ENCODE peak calls at places on chromosomes 2 and 18, in six cellular contexts. Z, K, U, I, T and L are unnamed samples.

GRCh38 chr2:71696381-71696780 is 243.0 kb downstream of the DYSF start:
- DNase-seq in T (no peak), Z (no peak), U (no peak), I (no peak), K (no peak), L (no peak)

GRCh38 chr2:216696751-216697560 is 1.6 kb upstream of the IGFBP5 start:
- DNase-seq in K (no peak), T (peak), I (peak), U (no peak), Z (no peak), L (no peak)

GRCh38 chr18:41378628-41379027 is 576.4 kb upstream of the PIK3C3 start:
- DNase-seq in Z (peak), U (no peak), K (no peak), T (peak), I (peak), L (no peak)

GRCh38 chr2:83665894-83666293 is 793.2 kb downstream of the SUCLG1 start:
- DNase-seq in Z (no peak), I (peak), K (peak), U (no peak), T (peak), L (no peak)

GRCh38 chr2:188788621-188789020 is 185.6 kb upstream of the COL3A1 start:
- DNase-seq in T (peak), Z (no peak), I (peak), U (no peak), K (no peak), L (no peak)

GRCh38 chr2:28927469-28927868 is 33.0 kb downstream of the WDR43 start:
- DNase-seq in K (no peak), Z (no peak), I (no peak), U (no peak), T (no peak), L (no peak)

GRCh38 chr2:108267117-108267516 is 21.6 kb upstream of the SULT1C2 start:
- DNase-seq in U (no peak), K (peak), I (peak), Z (peak), T (peak), L (no peak)

GRCh38 chr18:42298744-42299685 is 344.0 kb downstream of the PIK3C3 start:
- DNase-seq in T (peak), Z (peak), I (peak), K (peak), U (peak), L (peak)

GRCh38 chr2:46091004-46091403 is 206.2 kb upstream of the EPAS1 start:
- DNase-seq in T (no peak), K (no peak), Z (no peak), I (no peak), U (no peak), L (no peak)

GRCh38 chr18:61738488-61738887 is 154.3 kb downstream of the RNF152 start:
- DNase-seq in Z (no peak), T (peak), I (peak), U (no peak), K (no peak), L (no peak)

GRCh38 chr2:169476459-169476858 is 2.8 kb upstream of the BBS5 start:
- DNase-seq in I (peak), K (no peak), U (no peak), Z (no peak), T (peak), L (no peak)

GRCh38 chr2:70928366-70928765 is 7.3 kb upstream of the ATP6V1B1 start:
- DNase-seq in K (no peak), I (no peak), U (no peak), Z (no peak), T (no peak), L (no peak)

GRCh38 chr18:59218018-59218417 is 1.9 kb upstream of the GRP start:
- DNase-seq in T (no peak), I (no peak), K (no peak), U (no peak), Z (no peak), L (no peak)

GRCh38 chr2:158391876-158392275 is 64.7 kb downstream of the CCDC148 start:
- DNase-seq in K (no peak), I (peak), Z (no peak), U (no peak), T (peak), L (no peak)

GRCh38 chr18:57970356-57971095 is 73.5 kb upstream of the NEDD4L start:
- DNase-seq in I (no peak), K (no peak), U (no peak), T (no peak), Z (no peak), L (no peak)

GRCh38 chr2:240926516-240927389 is 20.6 kb downstream of the CROCC2 start:
- DNase-seq in K (no peak), I (peak), T (peak), U (no peak), Z (no peak), L (no peak)

GRCh38 chr2:795245-796041 is 118.2 kb upstream of the TMEM18 start:
- DNase-seq in U (no peak), Z (no peak), K (no peak), I (no peak), T (no peak), L (no peak)

GRCh38 chr2:108927936-108928659 is 60.9 kb downstream of the EDAR start:
- DNase-seq in I (peak), Z (peak), K (no peak), U (no peak), T (peak), L (peak)

GRCh38 chr2:157898591-157898996 is 22.5 kb upstream of the ACVR1 start:
- DNase-seq in Z (peak), T (peak), U (peak), I (peak), K (peak), L (peak)

GRCh38 chr2:138122891-138123290 is 158.6 kb downstream of the HNMT start:
- DNase-seq in K (no peak), Z (no peak), U (no peak), T (no peak), I (peak), L (no peak)

GRCh38 chr18:77000527-77000926 is 132.1 kb downstream of the MBP start:
- DNase-seq in U (no peak), Z (no peak), I (peak), T (peak), K (no peak), L (no peak)

GRCh38 chr2:69143726-69144360 is 130.9 kb downstream of the ANTXR1 start:
- DNase-seq in Z (no peak), I (peak), K (no peak), U (no peak), T (peak), L (no peak)

GRCh38 chr2:204604061-204604460 is 58.8 kb downstream of the PARD3B start:
- DNase-seq in I (peak), K (peak), T (peak), Z (no peak), U (peak), L (no peak)

GRCh38 chr2:242059566-242059965 is 190.0 kb downstream of the RTP5 start:
- DNase-seq in Z (no peak), U (no peak), I (no peak), K (no peak), T (no peak), L (no peak)

DNA sequence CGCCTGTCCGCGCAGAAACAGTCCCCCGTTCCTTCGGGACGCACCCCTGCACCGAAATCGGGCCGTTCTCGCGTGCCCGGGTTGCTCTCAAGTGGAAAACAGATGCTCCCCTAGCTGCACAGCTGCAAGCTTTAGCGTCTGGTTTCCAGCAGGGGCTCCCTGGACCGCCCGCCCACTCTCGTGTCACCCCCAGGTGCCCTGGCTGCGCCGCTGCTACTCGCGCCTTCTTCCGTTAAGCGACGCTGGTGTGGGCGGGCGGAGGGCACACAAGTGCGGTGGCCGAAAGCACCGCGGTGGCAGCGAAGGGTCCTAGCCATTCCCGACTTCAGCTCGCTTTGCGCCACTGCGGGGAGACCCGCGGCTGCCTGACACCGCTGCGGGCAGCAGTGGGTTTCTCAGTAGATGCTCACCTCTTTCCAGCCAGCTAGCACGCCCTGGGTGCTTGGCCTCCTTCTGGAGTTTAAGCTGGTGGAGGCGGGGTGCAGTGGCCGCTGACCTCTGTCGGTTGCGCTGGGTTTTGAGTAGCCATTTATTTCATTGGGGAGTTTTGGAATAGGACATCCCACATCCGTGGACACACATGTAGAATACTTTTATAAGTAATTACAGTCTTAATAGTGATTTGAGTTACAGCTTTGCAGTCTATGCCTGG is 806 bp downstream of the ZNF407 start:
- DNase-seq in Z (no peak), U (no peak), K (no peak), I (peak), T (peak), L (no peak)
- TF ChIP-seq CTCF in Z (peak), U (peak), K (peak), I (peak), T (peak), L (no peak)

DNA sequence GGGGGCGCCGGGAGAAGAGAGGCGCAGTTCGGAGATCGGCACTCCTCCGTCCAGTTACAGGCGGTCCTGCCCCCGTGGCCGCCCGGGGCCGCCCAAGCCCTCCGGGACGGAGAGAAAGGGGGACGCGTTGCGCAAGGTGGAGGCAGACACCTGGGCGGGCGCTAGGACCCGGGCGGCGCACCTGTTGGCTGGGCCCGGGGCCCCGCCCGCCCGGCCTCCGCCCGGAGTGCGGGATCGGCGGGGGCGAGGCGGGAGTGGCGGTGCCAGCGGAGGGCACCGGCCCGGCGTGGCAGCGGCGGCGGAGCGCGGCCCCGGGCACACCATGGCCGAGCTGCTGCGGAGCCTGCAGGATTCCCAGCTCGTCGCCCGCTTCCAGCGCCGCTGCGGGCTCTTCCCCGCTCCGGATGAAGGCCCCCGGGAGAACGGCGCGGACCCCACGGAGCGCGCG is at the start of gene SGPP2:
- DNase-seq in K (no peak), I (no peak), Z (no peak), T (no peak), U (no peak), L (no peak)
- H3K4me3 ChIP-seq in K (no peak), I (no peak), Z (no peak), T (no peak), U (no peak), L (no peak)

GRCh38 chr2:42225573-42225972 is 56.4 kb downstream of the EML4 start:
- DNase-seq in K (no peak), T (no peak), I (no peak), Z (no peak), U (no peak), L (no peak)

GRCh38 chr2:42227491-42227890 is 58.3 kb downstream of the EML4 start:
- DNase-seq in U (no peak), K (no peak), Z (no peak), T (no peak), I (no peak), L (no peak)

GRCh38 chr2:42223067-42223636 is 54.0 kb downstream of the EML4 start:
- DNase-seq in I (no peak), K (no peak), Z (no peak), T (no peak), U (no peak), L (no peak)

GRCh38 chr2:42224422-42225067 is 55.4 kb downstream of the EML4 start:
- DNase-seq in Z (no peak), U (no peak), T (no peak), K (no peak), I (no peak), L (no peak)

GRCh38 chr2:42223822-42224268 is 54.7 kb downstream of the EML4 start:
- DNase-seq in Z (no peak), T (peak), K (no peak), U (no peak), I (peak), L (no peak)
- TF ChIP-seq CTCF in Z (no peak), T (no peak), K (no peak), U (no peak), I (no peak), L (no peak)

DNA sequence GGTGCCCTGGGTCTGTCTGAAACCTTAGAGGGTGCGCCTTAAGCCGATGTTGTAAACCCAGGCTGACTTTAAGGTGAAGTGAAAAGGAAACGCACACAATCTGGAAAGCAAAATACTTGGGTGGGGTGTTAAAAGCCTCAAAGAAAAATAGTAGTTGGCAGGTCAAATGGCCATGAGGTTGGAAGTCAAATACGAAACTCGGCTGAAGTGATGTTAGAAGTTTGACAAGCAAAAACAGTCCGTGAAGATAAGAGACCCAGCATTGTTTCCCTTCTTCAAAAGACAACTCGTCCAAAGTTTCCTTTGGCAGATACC is 1.4 kb upstream of the CDC42EP3 start:
- DNase-seq in K (no peak), I (no peak), U (no peak), T (no peak), Z (no peak), L (no peak)
- H3K4me3 ChIP-seq in K (peak), I (peak), U (peak), T (peak), Z (peak), L (peak)

DNA sequence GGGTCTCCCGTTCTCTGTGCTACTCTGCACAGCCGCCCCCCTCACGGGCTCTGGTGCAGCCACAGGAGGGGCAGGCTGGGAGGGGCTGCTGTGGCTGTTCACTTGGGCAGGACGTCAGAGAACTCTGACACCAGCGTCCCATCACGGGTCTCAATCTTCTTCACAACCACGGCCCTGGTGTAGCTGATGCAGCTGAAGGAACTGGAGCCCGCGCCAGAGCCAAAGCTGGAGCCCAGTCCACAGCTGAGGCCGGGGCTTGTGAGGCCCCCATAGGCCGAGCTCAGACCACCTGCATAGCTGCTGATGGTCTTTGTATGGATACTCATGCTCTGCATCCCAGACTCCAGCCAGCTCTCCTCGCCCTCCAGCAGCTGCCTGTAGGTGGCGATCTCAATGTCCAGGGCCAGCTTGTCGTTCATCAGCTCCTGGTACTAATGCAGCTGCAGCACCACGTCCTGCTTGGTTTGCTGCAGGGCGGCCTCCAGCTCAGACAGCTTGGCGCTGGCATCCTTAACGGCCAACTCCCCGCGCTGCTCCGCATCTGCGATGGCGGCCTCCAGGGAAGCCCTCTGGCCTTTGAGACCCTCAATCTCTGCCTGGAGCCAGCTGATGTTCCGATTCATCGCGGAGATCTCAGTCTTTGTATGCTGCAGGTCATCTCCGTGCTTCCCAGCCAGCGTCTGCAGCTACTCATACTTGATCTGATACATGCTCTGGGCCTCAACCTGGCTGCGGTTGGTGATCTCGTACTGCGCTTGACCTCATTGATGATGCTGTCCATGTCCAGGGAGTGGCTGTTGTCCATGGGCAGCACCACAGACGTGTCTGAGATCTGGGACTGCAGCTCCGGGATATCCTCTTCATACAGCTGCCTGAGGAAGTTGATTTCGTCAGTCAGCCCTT is 7.4 kb upstream of the DUSP19 start:
- DNase-seq in I (peak), K (no peak), T (peak), U (no peak), Z (no peak), L (no peak)
- TF ChIP-seq CTCF in I (peak), K (peak), T (peak), U (peak), Z (peak), L (peak)

DNA sequence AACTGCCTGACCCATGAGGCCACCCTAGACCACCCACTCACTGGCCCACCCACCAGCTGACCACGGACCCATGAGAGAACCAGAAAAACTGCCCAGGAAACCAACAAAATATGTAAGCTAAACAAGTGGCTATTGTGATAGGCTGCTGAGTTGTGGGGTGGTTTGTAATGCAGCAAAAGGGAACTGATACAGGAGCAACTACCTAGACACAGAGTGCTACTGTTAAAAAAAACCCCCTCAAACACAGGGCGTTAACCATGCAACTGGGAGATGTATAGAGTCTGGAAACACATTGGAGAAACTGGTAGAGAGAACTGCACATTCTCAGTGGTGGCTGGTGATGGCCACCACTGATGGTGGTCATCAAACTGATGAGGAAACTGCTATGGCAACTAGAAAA is 206.3 kb upstream of the GYPC start:
- DNase-seq in T (no peak), U (no peak), K (no peak), I (no peak), Z (no peak), L (no peak)
- H3K4me3 ChIP-seq in T (no peak), U (no peak), K (no peak), I (no peak), Z (no peak), L (no peak)

GRCh38 chr2:81324046-81324445 is 1019.5 kb upstream of the LRRTM1 start:
- DNase-seq in Z (no peak), K (no peak), I (no peak), U (no peak), T (no peak), L (no peak)
- TF ChIP-seq CTCF in Z (peak), K (no peak), I (peak), U (no peak), T (no peak), L (no peak)

GRCh38 chr18:55587341-55588000 is 521 bp downstream of the TCF4 start:
- DNase-seq in T (peak), K (no peak), Z (no peak), U (no peak), I (peak), L (peak)
- H3K4me3 ChIP-seq in T (peak), K (peak), Z (peak), U (peak), I (peak), L (peak)